ENCODE peak calls at places on chromosomes 13 and 19, in ten cellular contexts. M is stimulated activated CD8-positive, alpha-beta memory T cell treated with anti-CD3 and anti-CD28 coated beads, Interleukin-15, amount 100 ng/mL, for 24 hours; D is epithelial cell of esophagus; T is AG09319; Z is neural progenitor cell; U is T-cell; K is mammary epithelial cell; C is upper lobe of right lung; G is frontal cortex; Q is psoas muscle. A is an unnamed sample.

GRCh38 chr19:17329061-17329767 is 5.4 kb downstream of the ANO8 start:
- DNase-seq in M (no peak), D (no peak), T (no peak), Z (peak), U (peak), K (no peak), C (no peak), G (no peak), Q (no peak), A (no peak)

GRCh38 chr13:104571161-104571889 is 1505.1 kb upstream of the SLC10A2 start:
- DNase-seq in M (no peak), D (peak), T (no peak), Z (peak), U (no peak), K (peak), C (no peak), G (peak), Q (peak), A (no peak)

GRCh38 chr19:39390460-39390758 is 497 bp downstream of the PAF1 start:
- DNase-seq in M (no peak), D (peak), T (no peak), Z (no peak), U (no peak), K (peak), C (no peak), G (peak), Q (no peak), A (no peak)

GRCh38 chr13:59750860-59751259 is 412.9 kb downstream of the DIAPH3 start:
- DNase-seq in M (no peak), D (peak), T (peak), Z (peak), U (no peak), K (peak), C (no peak), G (peak), Q (no peak), A (no peak)

GRCh38 chr13:89650226-89650625 is 1697.3 kb upstream of the MIR17HG start:
- DNase-seq in M (no peak), D (no peak), T (no peak), Z (no peak), U (no peak), K (no peak), C (no peak), G (no peak), Q (no peak), A (no peak)

GRCh38 chr13:20182231-20182846 is 10.4 kb downstream of the GJB2 start:
- DNase-seq in M (no peak), D (peak), T (no peak), Z (peak), U (peak), K (peak), C (no peak), G (peak), Q (no peak), A (no peak)

GRCh38 chr13:44903596-44903995 is 85.7 kb downstream of the NUFIP1 start:
- DNase-seq in M (no peak), D (no peak), T (peak), Z (peak), U (no peak), K (no peak), C (peak), G (no peak), Q (peak), A (no peak)

GRCh38 chr19:1618157-1619093 is 13.2 kb upstream of the UQCR11 start:
- DNase-seq in M (no peak), D (peak), T (no peak), Z (peak), U (no peak), K (peak), C (no peak), G (peak), Q (no peak), A (no peak)

GRCh38 chr13:34897220-34897619 is 44.9 kb upstream of the NBEA start:
- DNase-seq in M (no peak), D (no peak), T (no peak), Z (no peak), U (no peak), K (no peak), C (no peak), G (no peak), Q (no peak), A (no peak)

GRCh38 chr13:46617382-46617781 is 64.4 kb downstream of the LRCH1 start:
- DNase-seq in M (no peak), D (no peak), T (no peak), Z (no peak), U (no peak), K (no peak), C (no peak), G (no peak), Q (no peak), A (no peak)

GRCh38 chr13:71874490-71874889 is 7.5 kb upstream of the DACH1 start:
- DNase-seq in M (no peak), D (no peak), T (no peak), Z (no peak), U (no peak), K (no peak), C (no peak), G (no peak), Q (no peak), A (no peak)

GRCh38 chr13:77029436-77029835 is 2.5 kb upstream of the FBXL3 start:
- DNase-seq in M (no peak), D (peak), T (no peak), Z (no peak), U (no peak), K (no peak), C (no peak), G (no peak), Q (no peak), A (no peak)

GRCh38 chr19:47122359-47123335 is 8.0 kb upstream of the SAE1 start:
- DNase-seq in M (no peak), D (peak), T (no peak), Z (no peak), U (no peak), K (peak), C (no peak), G (no peak), Q (no peak), A (no peak)

GRCh38 chr13:79096099-79096498 is 310.0 kb downstream of the RBM26 start:
- DNase-seq in M (no peak), D (no peak), T (no peak), Z (no peak), U (no peak), K (no peak), C (no peak), G (no peak), Q (no peak), A (no peak)

GRCh38 chr13:77262198-77262597 is 64.7 kb downstream of the MYCBP2 start:
- DNase-seq in M (no peak), D (no peak), T (no peak), Z (no peak), U (no peak), K (no peak), C (no peak), G (no peak), Q (no peak), A (no peak)

GRCh38 chr13:114113961-114114360 is 18.5 kb downstream of the RASA3 start:
- DNase-seq in M (no peak), D (no peak), T (no peak), Z (no peak), U (no peak), K (no peak), C (peak), G (no peak), Q (no peak), A (peak)

GRCh38 chr19:2524840-2525723 is 49.2 kb downstream of the GADD45B start:
- DNase-seq in M (no peak), D (peak), T (no peak), Z (no peak), U (no peak), K (peak), C (no peak), G (peak), Q (peak), A (no peak)

GRCh38 chr19:49676136-49676689 is 858 bp upstream of the PRMT1 start:
- DNase-seq in M (no peak), D (peak), T (peak), Z (peak), U (no peak), K (no peak), C (peak), G (peak), Q (peak), A (no peak)

GRCh38 chr19:48558018-48558684 is 6.2 kb downstream of the SULT2B1 start:
- DNase-seq in M (no peak), D (peak), T (no peak), Z (no peak), U (no peak), K (no peak), C (no peak), G (no peak), Q (peak), A (no peak)

GRCh38 chr13:90232291-90232690 is 1115.2 kb upstream of the MIR17HG start:
- DNase-seq in M (no peak), D (no peak), T (no peak), Z (no peak), U (no peak), K (no peak), C (no peak), G (no peak), Q (no peak), A (no peak)

GRCh38 chr13:33571618-33572017 is 246.3 kb upstream of the RFC3 start:
- DNase-seq in M (no peak), D (no peak), T (no peak), Z (no peak), U (no peak), K (no peak), C (no peak), G (no peak), Q (no peak), A (no peak)

GRCh38 chr13:24023073-24023472 is 125.8 kb upstream of the C1QTNF9B start:
- DNase-seq in M (no peak), D (no peak), T (no peak), Z (no peak), U (no peak), K (no peak), C (no peak), G (no peak), Q (no peak), A (no peak)

GRCh38 chr19:5891938-5892771 is 11.4 kb downstream of the NDUFA11 start:
- DNase-seq in M (no peak), D (no peak), T (no peak), Z (peak), U (no peak), K (no peak), C (no peak), G (peak), Q (no peak), A (no peak)

GRCh38 chr19:511101-511841 is 4.0 kb downstream of the TPGS1 start:
- DNase-seq in M (peak), D (peak), T (no peak), Z (peak), U (peak), K (peak), C (peak), G (peak), Q (no peak), A (no peak)

GRCh38 chr13:32986552-32986951 is 29.7 kb upstream of the KL start:
- DNase-seq in M (no peak), D (no peak), T (no peak), Z (no peak), U (no peak), K (no peak), C (no peak), G (no peak), Q (no peak), A (no peak)

GRCh38 chr19:43132696-43133095 is 50.2 kb upstream of the PSG2 start:
- DNase-seq in M (no peak), D (peak), T (no peak), Z (no peak), U (no peak), K (peak), C (no peak), G (no peak), Q (no peak), A (no peak)

GRCh38 chr19:30577551-30578090 is 205.4 kb downstream of the ZNF536 start:
- DNase-seq in M (no peak), D (no peak), T (no peak), Z (no peak), U (no peak), K (no peak), C (no peak), G (no peak), Q (no peak), A (no peak)

GRCh38 chr19:46716013-46716671 is 772 bp downstream of the PRKD2 start:
- DNase-seq in M (no peak), D (no peak), T (no peak), Z (peak), U (no peak), K (no peak), C (no peak), G (no peak), Q (no peak), A (peak)